ENCODE peak calls at places on chromosomes 5 and 9, in seven cellular contexts. One of them, this sample, is unnamed.

GRCh38 chr9:8845808-8846207 is 1046.2 kb upstream of the DMAC1 start:
- DNase-seq in SK-N-SH: peak; percentile 46
- DNase-seq in HepG2: no peak
- DNase-seq in transverse colon: no peak
- DNase-seq in spleen: no peak
- DNase-seq in HL-60: no peak
- DNase-seq in breast epithelium: no peak
- DNase-seq in this sample: no peak

GRCh38 chr9:36985769-36986547 is 48.1 kb downstream of the PAX5 start:
- DNase-seq in SK-N-SH: peak; percentile 72
- DNase-seq in HepG2: no peak
- DNase-seq in transverse colon: no peak
- DNase-seq in spleen: no peak
- DNase-seq in HL-60: no peak
- DNase-seq in breast epithelium: no peak
- DNase-seq in this sample: no peak

GRCh38 chr5:136424835-136425694 is 59.7 kb upstream of the TRPC7 start:
- DNase-seq in SK-N-SH: peak; percentile 66
- DNase-seq in HepG2: peak; percentile 56
- DNase-seq in transverse colon: peak; percentile 77
- DNase-seq in spleen: peak; percentile 78
- DNase-seq in HL-60: peak; percentile 74
- DNase-seq in breast epithelium: no peak
- DNase-seq in this sample: no peak

GRCh38 chr5:59126665-59127354 is 543.9 kb downstream of the RAB3C start:
- DNase-seq in SK-N-SH: no peak
- DNase-seq in HepG2: no peak
- DNase-seq in transverse colon: no peak
- DNase-seq in spleen: no peak
- DNase-seq in HL-60: no peak
- DNase-seq in breast epithelium: no peak
- DNase-seq in this sample: no peak

GRCh38 chr9:75889977-75890540 is 414 bp upstream of the PCSK5 start:
- DNase-seq in SK-N-SH: peak; percentile 7
- DNase-seq in HepG2: no peak
- DNase-seq in transverse colon: peak; percentile 60
- DNase-seq in spleen: no peak
- DNase-seq in HL-60: peak; percentile 18
- DNase-seq in breast epithelium: peak; percentile 37
- DNase-seq in this sample: peak; percentile 82

GRCh38 chr5:172868924-172869565 is 35.0 kb downstream of the ERGIC1 start:
- DNase-seq in SK-N-SH: peak; percentile 39
- DNase-seq in HepG2: peak; percentile 64
- DNase-seq in transverse colon: peak; percentile 67
- DNase-seq in spleen: peak; percentile 64
- DNase-seq in HL-60: no peak
- DNase-seq in breast epithelium: peak; percentile 93
- DNase-seq in this sample: peak; percentile 98

GRCh38 chr5:14556015-14556414 is 25.6 kb upstream of the OTULINL start:
- DNase-seq in SK-N-SH: no peak
- DNase-seq in HepG2: no peak
- DNase-seq in transverse colon: no peak
- DNase-seq in spleen: no peak
- DNase-seq in HL-60: no peak
- DNase-seq in breast epithelium: no peak
- DNase-seq in this sample: no peak

GRCh38 chr9:91433180-91433579 is 9.5 kb upstream of the NFIL3 start:
- DNase-seq in SK-N-SH: peak; percentile 30
- DNase-seq in HepG2: peak; percentile 71
- DNase-seq in transverse colon: no peak
- DNase-seq in spleen: no peak
- DNase-seq in HL-60: no peak
- DNase-seq in breast epithelium: no peak
- DNase-seq in this sample: no peak

GRCh38 chr5:74082504-74082903 is 456.5 kb downstream of the ARHGEF28 start:
- DNase-seq in SK-N-SH: no peak
- DNase-seq in HepG2: no peak
- DNase-seq in transverse colon: no peak
- DNase-seq in spleen: no peak
- DNase-seq in HL-60: no peak
- DNase-seq in breast epithelium: no peak
- DNase-seq in this sample: no peak

GRCh38 chr5:143401846-143402463 is 1.5 kb downstream of the NR3C1 start:
- DNase-seq in SK-N-SH: no peak
- DNase-seq in HepG2: peak; percentile 13
- DNase-seq in transverse colon: no peak
- DNase-seq in spleen: no peak
- DNase-seq in HL-60: no peak
- DNase-seq in breast epithelium: no peak
- DNase-seq in this sample: no peak

GRCh38 chr5:142506046-142506445 is 179.8 kb downstream of the FGF1 start:
- DNase-seq in SK-N-SH: no peak
- DNase-seq in HepG2: no peak
- DNase-seq in transverse colon: no peak
- DNase-seq in spleen: no peak
- DNase-seq in HL-60: no peak
- DNase-seq in breast epithelium: no peak
- DNase-seq in this sample: no peak

GRCh38 chr5:113574417-113574816 is 60.9 kb downstream of the YTHDC2 start:
- DNase-seq in SK-N-SH: no peak
- DNase-seq in HepG2: no peak
- DNase-seq in transverse colon: no peak
- DNase-seq in spleen: no peak
- DNase-seq in HL-60: no peak
- DNase-seq in breast epithelium: no peak
- DNase-seq in this sample: no peak

GRCh38 chr9:136539427-136540412 is 6.1 kb downstream of the NOTCH1 start:
- DNase-seq in SK-N-SH: no peak
- DNase-seq in HepG2: no peak
- DNase-seq in transverse colon: peak; percentile 97
- DNase-seq in spleen: peak; percentile 99
- DNase-seq in HL-60: peak; percentile 98
- DNase-seq in breast epithelium: peak; percentile 71
- DNase-seq in this sample: peak; percentile 96

GRCh38 chr9:136543280-136543679 is 2.6 kb downstream of the NOTCH1 start:
- DNase-seq in SK-N-SH: no peak
- DNase-seq in HepG2: no peak
- DNase-seq in transverse colon: no peak
- DNase-seq in spleen: no peak
- DNase-seq in HL-60: no peak
- DNase-seq in breast epithelium: no peak
- DNase-seq in this sample: no peak

GRCh38 chr9:136542246-136543041 is 3.4 kb downstream of the NOTCH1 start:
- DNase-seq in SK-N-SH: no peak
- DNase-seq in HepG2: no peak
- DNase-seq in transverse colon: no peak
- DNase-seq in spleen: no peak
- DNase-seq in HL-60: no peak
- DNase-seq in breast epithelium: no peak
- DNase-seq in this sample: no peak

GRCh38 chr9:136541709-136542108 is 4.1 kb downstream of the NOTCH1 start:
- DNase-seq in SK-N-SH: no peak
- DNase-seq in HepG2: no peak
- DNase-seq in transverse colon: no peak
- DNase-seq in spleen: no peak
- DNase-seq in HL-60: no peak
- DNase-seq in breast epithelium: no peak
- DNase-seq in this sample: no peak

DNA sequence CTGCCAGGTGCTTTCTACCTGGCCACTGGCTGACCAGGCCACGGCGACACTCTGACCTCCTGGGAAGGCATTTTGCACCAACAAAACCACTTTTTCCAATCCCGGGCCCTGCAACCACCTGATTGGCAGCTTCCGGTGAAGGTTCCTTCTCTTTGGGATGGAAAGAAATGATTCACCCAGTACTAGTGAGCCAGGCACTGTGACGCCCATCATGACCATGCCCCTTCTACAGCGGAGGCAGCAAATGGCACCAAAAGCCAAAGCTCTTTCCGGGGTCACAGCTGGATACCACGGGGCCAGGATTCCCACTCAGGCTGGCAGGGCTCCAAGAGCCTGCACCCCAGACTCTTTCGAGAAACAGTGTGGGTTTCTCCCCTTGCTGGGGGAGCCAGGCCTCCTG is 4.7 kb downstream of the NOTCH1 start:
- DNase-seq in SK-N-SH: no peak
- DNase-seq in HepG2: no peak
- DNase-seq in transverse colon: no peak
- DNase-seq in spleen: no peak
- DNase-seq in HL-60: no peak
- DNase-seq in breast epithelium: no peak
- DNase-seq in this sample: no peak
- TF ChIP-seq POLR2AphosphoS5 in SK-N-SH: no peak
- TF ChIP-seq POLR2AphosphoS5 in HepG2: no peak
- TF ChIP-seq POLR2AphosphoS5 in transverse colon: no peak
- TF ChIP-seq POLR2AphosphoS5 in spleen: no peak
- TF ChIP-seq POLR2AphosphoS5 in HL-60: no peak
- TF ChIP-seq POLR2AphosphoS5 in breast epithelium: no peak
- TF ChIP-seq POLR2AphosphoS5 in this sample: no peak

GRCh38 chr9:14312721-14313377 is 1.1 kb downstream of the NFIB start:
- DNase-seq in SK-N-SH: peak; percentile 63
- DNase-seq in HepG2: no peak
- DNase-seq in transverse colon: peak; percentile 17
- DNase-seq in spleen: no peak
- DNase-seq in HL-60: no peak
- DNase-seq in breast epithelium: peak; percentile 58
- DNase-seq in this sample: peak; percentile 72
- TF ChIP-seq POLR2AphosphoS5 in SK-N-SH: no peak
- TF ChIP-seq POLR2AphosphoS5 in HepG2: no peak
- TF ChIP-seq POLR2AphosphoS5 in transverse colon: no peak
- TF ChIP-seq POLR2AphosphoS5 in spleen: peak; percentile 51
- TF ChIP-seq POLR2AphosphoS5 in HL-60: no peak
- TF ChIP-seq POLR2AphosphoS5 in breast epithelium: no peak
- TF ChIP-seq POLR2AphosphoS5 in this sample: peak; percentile 20

GRCh38 chr9:100406962-100407361 is 20.0 kb upstream of the MSANTD3 start:
- DNase-seq in SK-N-SH: no peak
- DNase-seq in HepG2: no peak
- DNase-seq in transverse colon: no peak
- DNase-seq in spleen: no peak
- DNase-seq in HL-60: no peak
- DNase-seq in breast epithelium: no peak
- DNase-seq in this sample: no peak

GRCh38 chr9:100408541-100409175 is 18.3 kb upstream of the MSANTD3 start:
- DNase-seq in SK-N-SH: no peak
- DNase-seq in HepG2: no peak
- DNase-seq in transverse colon: no peak
- DNase-seq in spleen: no peak
- DNase-seq in HL-60: no peak
- DNase-seq in breast epithelium: no peak
- DNase-seq in this sample: no peak

GRCh38 chr9:100413839-100414420 is 13.0 kb upstream of the MSANTD3 start:
- DNase-seq in SK-N-SH: no peak
- DNase-seq in HepG2: no peak
- DNase-seq in transverse colon: no peak
- DNase-seq in spleen: no peak
- DNase-seq in HL-60: no peak
- DNase-seq in breast epithelium: no peak
- DNase-seq in this sample: no peak

GRCh38 chr9:100409176-100409556 is 17.8 kb upstream of the MSANTD3 start:
- DNase-seq in SK-N-SH: no peak
- DNase-seq in HepG2: no peak
- DNase-seq in transverse colon: no peak
- DNase-seq in spleen: no peak
- DNase-seq in HL-60: no peak
- DNase-seq in breast epithelium: no peak
- DNase-seq in this sample: no peak

GRCh38 chr9:100411472-100412270 is 15.3 kb upstream of the MSANTD3 start:
- DNase-seq in SK-N-SH: peak; percentile 94
- DNase-seq in HepG2: peak; percentile 89
- DNase-seq in transverse colon: peak; percentile 92
- DNase-seq in spleen: peak; percentile 95
- DNase-seq in HL-60: peak; percentile 94
- DNase-seq in breast epithelium: peak; percentile 79
- DNase-seq in this sample: peak; percentile 95
- TF ChIP-seq POLR2AphosphoS5 in SK-N-SH: peak; percentile 89
- TF ChIP-seq POLR2AphosphoS5 in HepG2: peak; percentile 90
- TF ChIP-seq POLR2AphosphoS5 in transverse colon: peak; percentile 46
- TF ChIP-seq POLR2AphosphoS5 in spleen: peak; percentile 82
- TF ChIP-seq POLR2AphosphoS5 in HL-60: peak; percentile 76
- TF ChIP-seq POLR2AphosphoS5 in breast epithelium: no peak
- TF ChIP-seq POLR2AphosphoS5 in this sample: peak; percentile 69

GRCh38 chr9:100597236-100597635 is 19.4 kb downstream of the CAVIN4 start:
- DNase-seq in SK-N-SH: no peak
- DNase-seq in HepG2: no peak
- DNase-seq in transverse colon: no peak
- DNase-seq in spleen: no peak
- DNase-seq in HL-60: no peak
- DNase-seq in breast epithelium: no peak
- DNase-seq in this sample: no peak
- TF ChIP-seq POLR2AphosphoS5 in SK-N-SH: no peak
- TF ChIP-seq POLR2AphosphoS5 in HepG2: no peak
- TF ChIP-seq POLR2AphosphoS5 in transverse colon: no peak
- TF ChIP-seq POLR2AphosphoS5 in spleen: no peak
- TF ChIP-seq POLR2AphosphoS5 in HL-60: no peak
- TF ChIP-seq POLR2AphosphoS5 in breast epithelium: no peak
- TF ChIP-seq POLR2AphosphoS5 in this sample: no peak

GRCh38 chr5:79236364-79236969 is 536 bp downstream of the JMY start:
- DNase-seq in SK-N-SH: peak; percentile 82
- DNase-seq in HepG2: no peak
- DNase-seq in transverse colon: no peak
- DNase-seq in spleen: no peak
- DNase-seq in HL-60: no peak
- DNase-seq in breast epithelium: peak; percentile 22
- DNase-seq in this sample: peak; percentile 67
- TF ChIP-seq POLR2AphosphoS5 in SK-N-SH: no peak
- TF ChIP-seq POLR2AphosphoS5 in HepG2: no peak
- TF ChIP-seq POLR2AphosphoS5 in transverse colon: no peak
- TF ChIP-seq POLR2AphosphoS5 in spleen: no peak
- TF ChIP-seq POLR2AphosphoS5 in HL-60: no peak
- TF ChIP-seq POLR2AphosphoS5 in breast epithelium: no peak
- TF ChIP-seq POLR2AphosphoS5 in this sample: no peak

GRCh38 chr5:81782811-81783210 is 31.9 kb upstream of the SSBP2 start:
- DNase-seq in SK-N-SH: no peak
- DNase-seq in HepG2: no peak
- DNase-seq in transverse colon: no peak
- DNase-seq in spleen: no peak
- DNase-seq in HL-60: no peak
- DNase-seq in breast epithelium: no peak
- DNase-seq in this sample: no peak
- TF ChIP-seq POLR2AphosphoS5 in SK-N-SH: no peak
- TF ChIP-seq POLR2AphosphoS5 in HepG2: no peak
- TF ChIP-seq POLR2AphosphoS5 in transverse colon: no peak
- TF ChIP-seq POLR2AphosphoS5 in spleen: no peak
- TF ChIP-seq POLR2AphosphoS5 in HL-60: no peak
- TF ChIP-seq POLR2AphosphoS5 in breast epithelium: no peak
- TF ChIP-seq POLR2AphosphoS5 in this sample: no peak

This sample was measured in sigmoid colon.